ENCODE peak calls at places on chromosomes 11 and 22, in four cellular contexts. Z, Q, U and R are unnamed samples.

GRCh38 chr22:30425616-30426394 is at the start of gene MTFP1:
- DNase-seq in Q (peak), U (peak), Z (peak), R (peak)

GRCh38 chr11:70567680-70568503 is 169.6 kb downstream of the CTTN start:
- DNase-seq in Z (no peak), U (peak), Q (peak), R (no peak)

GRCh38 chr11:121596195-121597145 is 143.7 kb upstream of the SORL1-AS1 start:
- DNase-seq in U (peak), Q (peak), Z (no peak), R (no peak)

GRCh38 chr11:93560534-93560933 is 17.3 kb upstream of the SMCO4 start:
- DNase-seq in U (no peak), Q (no peak), Z (no peak), R (no peak)

GRCh38 chr22:20211997-20212753 is 55.9 kb downstream of the RTN4R start:
- DNase-seq in Q (no peak), Z (no peak), U (peak), R (no peak)

GRCh38 chr22:35987994-35988393 is 40.6 kb downstream of the RBFOX2 start:
- DNase-seq in U (no peak), Z (no peak), Q (no peak), R (no peak)

GRCh38 chr11:118338637-118339061 is 3.9 kb downstream of the CD3D start:
- DNase-seq in Q (peak), Z (peak), U (no peak), R (peak)

GRCh38 chr22:38452373-38453064 is 2.5 kb downstream of the KCNJ4 start:
- DNase-seq in Z (no peak), U (peak), Q (peak), R (no peak)

GRCh38 chr11:34139346-34139745 is 33.9 kb downstream of the NAT10 start:
- DNase-seq in Q (no peak), U (no peak), Z (no peak), R (no peak)

GRCh38 chr22:47589271-47590250 is 827.1 kb downstream of the TBC1D22A start:
- DNase-seq in Q (no peak), U (no peak), Z (no peak), R (no peak)

GRCh38 chr11:134034496-134035381 is 34.1 kb upstream of the JAM3 start:
- DNase-seq in U (peak), Z (no peak), Q (peak), R (no peak)

GRCh38 chr11:64970731-64971151 is 1.2 kb downstream of the MAJIN start:
- DNase-seq in U (no peak), Z (peak), Q (no peak), R (no peak)

GRCh38 chr11:59186130-59186594 is 14.2 kb downstream of the DTX4 start:
- DNase-seq in Z (peak), U (no peak), Q (peak), R (no peak)

GRCh38 chr11:97367406-97368083 is 977.7 kb downstream of the JRKL start:
- DNase-seq in Q (no peak), U (no peak), Z (no peak), R (no peak)

GRCh38 chr11:23021287-23021863 is 161.1 kb upstream of the CCDC179 start:
- DNase-seq in Q (peak), Z (peak), U (peak), R (no peak)

GRCh38 chr11:66555416-66555815 is 8.7 kb downstream of the ACTN3 start:
- DNase-seq in Q (no peak), U (no peak), Z (no peak), R (no peak)

GRCh38 chr11:36010010-36010740 is 66.3 kb downstream of the LDLRAD3 start:
- DNase-seq in Q (peak), Z (no peak), U (peak), R (no peak)

GRCh38 chr22:20434264-20434751 is 3.3 kb downstream of the SCARF2 start:
- DNase-seq in Z (no peak), Q (no peak), U (no peak), R (no peak)

GRCh38 chr22:24768537-24769374 is 5.8 kb downstream of the PIWIL3 start:
- DNase-seq in Q (peak), U (peak), Z (peak), R (no peak)

GRCh38 chr22:23109079-23109347 is 32.8 kb downstream of the RSPH14 start:
- DNase-seq in U (no peak), Q (no peak), Z (no peak), R (no peak)

GRCh38 chr22:24601217-24602104 is 1.5 kb upstream of the GGT1 start:
- DNase-seq in U (no peak), Q (peak), Z (peak), R (no peak)

GRCh38 chr11:3137486-3138177 is 27.5 kb downstream of the OSBPL5 start:
- DNase-seq in Z (no peak), Q (no peak), U (no peak), R (no peak)

GRCh38 chr22:27089303-27089702 is 431.9 kb downstream of the MIAT start:
- DNase-seq in Q (no peak), Z (no peak), U (no peak), R (no peak)

GRCh38 chr11:12192796-12193514 is 82.6 kb downstream of the MICAL2 start:
- DNase-seq in Q (no peak), U (no peak), Z (no peak), R (no peak)

GRCh38 chr11:125074511-125075241 is 11.6 kb downstream of the SLC37A2 start:
- DNase-seq in Q (no peak), U (no peak), Z (no peak), R (no peak)

GRCh38 chr11:134521001-134521400 is 109.0 kb upstream of the B3GAT1 start:
- DNase-seq in Z (no peak), U (no peak), Q (no peak), R (no peak)

GRCh38 chr11:27464155-27464759 is 8.3 kb downstream of the LGR4 start:
- DNase-seq in Q (peak), Z (peak), U (peak), R (no peak)